ENCODE peak calls at places on chromosomes 2 and 18, in ten cellular contexts. G is left cardiac atrium; C is H4; B is NCI-H1092 treated with DMSO at 0.1 percent for 48 hours; K is cardiac fibroblast; T is neural progenitor cell; H is DMS153; N is activated naive CD4-positive, alpha-beta T cell; O is NCI-H2029 treated with DMSO at 0.1 percent for 48 hours; L is OCI-M1. F is an unnamed sample.

GRCh38 chr2:239297142-239298125 is 103.4 kb downstream of the HDAC4 start:
- DNase-seq in L (no peak), B (no peak), O (no peak), G (peak; percentile 13), C (no peak), N (no peak), K (no peak), H (no peak), T (no peak), F (no peak)

GRCh38 chr2:152925540-152926448 is 207.4 kb downstream of the ARL6IP6 start:
- DNase-seq in K (peak; percentile 54), N (no peak), T (peak; percentile 86), G (peak; percentile 42), C (peak; percentile 82), H (peak; percentile 45), L (peak; percentile 84), O (peak; percentile 70), B (peak; percentile 22), F (peak; percentile 37)

GRCh38 chr2:240210198-240210965 is 69.9 kb upstream of the OTOS start:
- DNase-seq in C (no peak), H (no peak), G (no peak), T (no peak), L (no peak), N (no peak), O (no peak), B (no peak), K (no peak), F (no peak)

GRCh38 chr2:165467921-165468320 is 1.6 kb upstream of the CSRNP3 start:
- DNase-seq in C (no peak), K (no peak), H (no peak), G (no peak), B (no peak), L (no peak), N (no peak), T (no peak), O (no peak), F (no peak)

GRCh38 chr2:48200591-48201293 is 294.4 kb upstream of the FBXO11 start:
- DNase-seq in K (no peak), C (no peak), N (no peak), T (no peak), L (peak; percentile 82), O (no peak), G (no peak), H (no peak), B (no peak), F (no peak)

GRCh38 chr18:3323900-3324299 is 62.0 kb downstream of the MYL12B start:
- DNase-seq in H (no peak), B (no peak), O (no peak), G (no peak), C (no peak), L (peak; percentile 50), N (no peak), K (peak; percentile 48), T (no peak), F (no peak)

GRCh38 chr2:75608684-75609333 is 37.8 kb upstream of the MRPL19 start:
- DNase-seq in H (peak; percentile 46), B (peak; percentile 41), C (peak; percentile 37), N (peak; percentile 14), L (peak; percentile 33), T (peak; percentile 83), G (peak; percentile 41), K (peak; percentile 58), O (no peak), F (no peak)

GRCh38 chr2:28956890-28957289 is 24.2 kb upstream of the TOGARAM2 start:
- DNase-seq in G (no peak), C (no peak), L (no peak), B (no peak), H (no peak), O (no peak), K (peak; percentile 15), N (no peak), T (no peak), F (no peak)

GRCh38 chr18:58277457-58277739 is 233.4 kb downstream of the NEDD4L start:
- DNase-seq in L (no peak), K (no peak), B (no peak), O (no peak), T (no peak), G (no peak), H (no peak), C (no peak), N (no peak), F (no peak)

GRCh38 chr2:855177-855576 is 95.5 kb upstream of the SNTG2 start:
- DNase-seq in T (no peak), H (peak; percentile 10), G (no peak), C (no peak), L (no peak), K (no peak), N (no peak), O (no peak), B (no peak), F (peak; percentile 66)

GRCh38 chr2:105449083-105449482 is 50.2 kb upstream of the FHL2 start:
- DNase-seq in T (no peak), K (no peak), N (no peak), L (no peak), O (peak; percentile 93), B (peak; percentile 53), C (no peak), G (no peak), H (peak; percentile 99), F (no peak)

GRCh38 chr2:156333951-156334495 is 1.5 kb upstream of the NR4A2 start:
- DNase-seq in T (peak; percentile 87), G (peak; percentile 81), L (peak; percentile 95), O (peak; percentile 41), K (no peak), B (peak; percentile 27), C (peak; percentile 17), H (peak; percentile 74), N (peak; percentile 46), F (no peak)

GRCh38 chr2:203562283-203562682 is 27.2 kb upstream of the RAPH1 start:
- DNase-seq in O (no peak), G (no peak), L (no peak), T (peak; percentile 37), C (no peak), K (no peak), H (no peak), N (no peak), B (no peak), F (no peak)

GRCh38 chr2:53769318-53769945 is 1.8 kb downstream of the CHAC2 start:
- DNase-seq in L (no peak), G (no peak), K (no peak), C (no peak), B (no peak), N (no peak), O (no peak), T (no peak), H (no peak), F (no peak)

GRCh38 chr18:58176915-58177717 is 133.1 kb downstream of the NEDD4L start:
- DNase-seq in O (no peak), H (no peak), G (no peak), C (peak; percentile 80), K (peak; percentile 93), L (no peak), B (no peak), N (no peak), T (peak; percentile 48), F (no peak)

GRCh38 chr2:18436408-18437077 is 123.9 kb downstream of the RDH14 start:
- DNase-seq in G (no peak), K (no peak), C (no peak), B (no peak), L (no peak), H (no peak), T (no peak), O (no peak), N (no peak), F (no peak)

GRCh38 chr2:128069769-128070168 is 21.2 kb upstream of the UGGT1 start:
- DNase-seq in B (no peak), G (no peak), K (peak; percentile 77), H (no peak), O (no peak), C (peak; percentile 68), T (no peak), N (no peak), L (no peak), F (no peak)

F was measured in SK-N-MC.